ENCODE peak calls at places on chromosomes 3 and 15, in five cellular contexts. L is foreskin melanocyte, J is left cardiac atrium, S is RWPE1, C is Daoy. T is an unnamed sample.
A peak's percentile ranks its signal among the peaks of the same experiment; 100 is the strongest.

GRCh38 chr3:99286266-99286845 is 352.0 kb upstream of the COL8A1 start:
- DNase-seq in L (no peak), J (no peak), S (peak; percentile 8), C (peak; percentile 3), T (no peak)

GRCh38 chr3:81568378-81568777 is 193.1 kb downstream of the GBE1 start:
- DNase-seq in L (no peak), J (no peak), S (no peak), C (no peak), T (no peak)

GRCh38 chr15:101358895-101359294 is 63.8 kb upstream of the SNRPA1 start:
- DNase-seq in L (no peak), J (no peak), S (peak; percentile 96), C (no peak), T (no peak)

GRCh38 chr3:107752202-107752990 is 229.6 kb downstream of the BBX start:
- DNase-seq in L (peak; percentile 12), J (no peak), S (peak; percentile 4), C (peak; percentile 32), T (no peak)

GRCh38 chr3:159988617-159989251 is at the start of gene IL12A:
- DNase-seq in L (peak; percentile 43), J (peak; percentile 82), S (peak; percentile 56), C (peak; percentile 91), T (peak; percentile 79)

GRCh38 chr3:111521881-111522280 is 20.1 kb upstream of the CD96 start:
- DNase-seq in L (no peak), J (no peak), S (no peak), C (peak; percentile 46), T (no peak)

GRCh38 chr15:70412717-70413266 is 315.1 kb upstream of the TLE3 start:
- DNase-seq in L (peak; percentile 37), J (no peak), S (no peak), C (no peak), T (no peak)

GRCh38 chr3:129934234-129935123 is 40.0 kb upstream of the TRH start:
- DNase-seq in L (peak; percentile 9), J (no peak), S (peak; percentile 56), C (peak; percentile 42), T (no peak)

GRCh38 chr15:68421798-68422402 is 10.1 kb downstream of the ITGA11 start:
- DNase-seq in L (no peak), J (no peak), S (no peak), C (peak; percentile 41), T (no peak)

GRCh38 chr15:100781061-100781960 is 98.3 kb upstream of the ALDH1A3 start:
- DNase-seq in L (no peak), J (no peak), S (no peak), C (peak; percentile 6), T (no peak)

GRCh38 chr3:174219738-174220137 is 639.4 kb upstream of the NAALADL2 start:
- DNase-seq in L (no peak), J (no peak), S (no peak), C (no peak), T (no peak)

GRCh38 chr3:184716652-184717607 is 5.1 kb upstream of the MAGEF1 start:
- DNase-seq in L (no peak), J (no peak), S (peak; percentile 58), C (peak; percentile 54), T (peak; percentile 31)

GRCh38 chr15:26662226-26662750 is 110.6 kb downstream of the GABRB3 start:
- DNase-seq in L (peak; percentile 3), J (no peak), S (no peak), C (no peak), T (no peak)

GRCh38 chr15:101087172-101087769 is 164.6 kb downstream of the CHSY1 start:
- DNase-seq in L (no peak), J (no peak), S (no peak), C (no peak), T (no peak)

GRCh38 chr15:41794081-41794480 is 19.8 kb downstream of the MAPKBP1 start:
- DNase-seq in L (peak; percentile 71), J (no peak), S (no peak), C (no peak), T (no peak)

GRCh38 chr15:71565636-71566160 is 244.7 kb upstream of the NR2E3 start:
- DNase-seq in L (no peak), J (no peak), S (no peak), C (no peak), T (no peak)

GRCh38 chr3:12558706-12559105 is 1.8 kb downstream of the MKRN2 start:
- DNase-seq in L (no peak), J (no peak), S (no peak), C (no peak), T (no peak)

GRCh38 chr3:41600616-41601015 is 361.3 kb downstream of the ULK4 start:
- DNase-seq in L (no peak), J (no peak), S (no peak), C (no peak), T (no peak)

GRCh38 chr3:179958759-179959158 is 78.0 kb downstream of the PEX5L start:
- DNase-seq in L (no peak), J (no peak), S (no peak), C (no peak), T (no peak)

GRCh38 chr3:30199855-30200254 is 406.5 kb upstream of the TGFBR2 start:
- DNase-seq in L (no peak), J (no peak), S (no peak), C (no peak), T (no peak)

GRCh38 chr15:92882697-92883642 is 17.2 kb upstream of the CHD2 start:
- DNase-seq in L (no peak), J (peak; percentile 48), S (no peak), C (no peak), T (no peak)

GRCh38 chr3:46677096-46677702 is 16.3 kb downstream of the ALS2CL start:
- DNase-seq in L (no peak), J (peak; percentile 75), S (no peak), C (no peak), T (no peak)

GRCh38 chr15:55407631-55407948 is 569 bp downstream of the CCPG1 start:
- DNase-seq in L (no peak), J (no peak), S (peak; percentile 28), C (no peak), T (no peak)

GRCh38 chr3:79005084-79005483 is 762.7 kb downstream of the ROBO1 start:
- DNase-seq in L (no peak), J (no peak), S (no peak), C (peak; percentile 40), T (no peak)

GRCh38 chr15:60272623-60273022 is 125.2 kb downstream of the ANXA2 start:
- DNase-seq in L (no peak), J (no peak), S (no peak), C (no peak), T (no peak)